ENCODE peak calls at places on chromosomes 13 and 19, in six cellular contexts. C, V, Q, M, H and Y are unnamed samples.
A peak's percentile ranks its signal among the peaks of the same experiment; 100 is the strongest.

GRCh38 chr19:38812841-38813320 is at the start of gene LGALS4:
- DNase-seq in C (peak; percentile 93), M (no peak), H (no peak), Q (no peak), V (no peak), Y (no peak)

GRCh38 chr13:20608438-20609020 is 41.6 kb downstream of the IFT88 start:
- DNase-seq in Q (peak; percentile 17), H (peak; percentile 3), V (peak; percentile 35), C (no peak), M (no peak), Y (no peak)

GRCh38 chr13:94431987-94432386 is 47.5 kb downstream of the DCT start:
- DNase-seq in Q (no peak), V (no peak), M (no peak), C (no peak), H (no peak), Y (no peak)

GRCh38 chr19:18978616-18979015 is 37.6 kb upstream of the HOMER3 start:
- DNase-seq in Q (no peak), C (no peak), V (no peak), H (no peak), M (no peak), Y (no peak)

GRCh38 chr19:19053508-19054314 is 10.1 kb upstream of the SLC25A42 start:
- DNase-seq in C (peak; percentile 70), H (peak; percentile 60), V (peak; percentile 73), M (peak; percentile 71), Q (peak; percentile 74), Y (no peak)

GRCh38 chr19:18027151-18027550 is 19.2 kb downstream of the ARRDC2 start:
- DNase-seq in M (no peak), H (no peak), Q (no peak), C (no peak), V (no peak), Y (no peak)

GRCh38 chr19:41588497-41589209 is 12.7 kb downstream of the CEACAM21 start:
- DNase-seq in Q (peak; percentile 48), H (peak; percentile 54), C (no peak), V (no peak), M (no peak), Y (no peak)

GRCh38 chr19:1109697-1110671 is 6.2 kb downstream of the GPX4 start:
- DNase-seq in H (no peak), C (no peak), M (no peak), Q (no peak), V (no peak), Y (no peak)

GRCh38 chr19:7618366-7618765 is 11.0 kb downstream of the XAB2 start:
- DNase-seq in Q (no peak), H (peak; percentile 24), C (peak; percentile 69), M (no peak), V (peak; percentile 90), Y (no peak)

GRCh38 chr13:41356788-41357187 is 45.7 kb downstream of the NAA16 start:
- DNase-seq in M (no peak), H (no peak), C (no peak), Q (no peak), V (no peak), Y (no peak)

GRCh38 chr19:41988947-41989346 is 5.1 kb downstream of the ATP1A3 start:
- DNase-seq in H (no peak), M (no peak), V (no peak), Q (no peak), C (no peak), Y (no peak)

GRCh38 chr19:56639217-56639616 is 3.7 kb upstream of the SMIM17 start:
- DNase-seq in M (no peak), C (no peak), H (peak; percentile 24), V (no peak), Q (peak; percentile 8), Y (no peak)

GRCh38 chr19:53908106-53908932 is 759 bp upstream of the CACNG7 start:
- DNase-seq in Q (peak; percentile 79), H (peak; percentile 56), V (no peak), M (peak; percentile 24), C (peak; percentile 33), Y (no peak)

GRCh38 chr19:56423276-56423984 is 19.3 kb downstream of the ZNF583 start:
- DNase-seq in Q (no peak), H (peak; percentile 7), V (no peak), C (no peak), M (no peak), Y (no peak)

GRCh38 chr13:24927810-24928404 is 163.9 kb downstream of the RNF17 start:
- DNase-seq in Q (no peak), H (no peak), C (no peak), M (no peak), V (no peak), Y (no peak)

DNA sequence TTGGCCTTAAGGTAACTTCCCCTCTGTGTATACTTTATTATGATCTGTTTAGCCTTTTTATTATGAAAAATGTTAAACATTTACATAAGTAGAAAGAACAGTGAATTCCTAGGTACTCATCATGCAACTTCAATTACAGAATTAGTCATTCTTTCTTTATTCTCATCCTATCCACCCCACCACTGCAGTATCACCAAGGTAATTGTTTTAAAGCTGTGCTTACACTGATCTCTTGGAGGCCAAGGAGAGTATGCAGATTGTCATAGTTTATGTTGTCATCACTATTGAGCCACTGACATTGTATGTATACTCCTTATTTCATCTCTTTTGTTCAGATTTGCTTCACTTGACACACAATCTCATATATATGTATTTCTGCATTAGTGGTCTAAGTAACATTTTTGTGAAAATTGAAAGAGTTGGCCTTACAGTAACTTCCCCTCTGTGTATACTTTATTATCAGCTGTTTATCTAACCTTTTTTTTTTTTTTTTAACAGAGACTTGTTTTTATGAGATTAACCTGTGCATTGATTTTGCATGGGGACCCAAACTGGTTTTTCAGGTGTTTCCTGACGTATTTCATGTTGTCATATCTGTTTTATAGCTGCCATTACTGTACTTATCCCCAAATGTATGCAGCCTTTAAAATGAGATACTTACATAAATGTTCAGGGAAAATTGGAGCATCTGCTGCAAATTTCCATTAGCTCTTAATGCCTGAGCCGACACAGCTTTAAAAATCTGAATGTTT is 4.5 kb downstream of the ZNF507 start:
- DNase-seq in Q (no peak), M (no peak), C (no peak), V (no peak), H (peak; percentile 12), Y (no peak)
- H3K4me1 ChIP-seq in Q (peaks cover 12% of the 10 kb centered on the region), M (peaks cover 15% of the 10 kb centered on the region), C (peaks cover 37% of the 10 kb centered on the region), V (peaks cover 35% of the 10 kb centered on the region), H (peaks cover 41% of the 10 kb centered on the region), Y (peaks cover 34% of the 10 kb centered on the region)

GRCh38 chr19:13813147-13813546 is 17.9 kb downstream of the ZSWIM4 start:
- DNase-seq in V (no peak), Q (no peak), H (no peak), C (no peak), M (no peak), Y (no peak)

GRCh38 chr19:13817615-13818371 is 22.6 kb downstream of the ZSWIM4 start:
- DNase-seq in C (peak; percentile 87), V (peak; percentile 85), Q (no peak), H (peak; percentile 30), M (no peak), Y (no peak)

GRCh38 chr19:13819242-13819641 is 24.0 kb downstream of the ZSWIM4 start:
- DNase-seq in M (no peak), Q (no peak), C (no peak), V (no peak), H (no peak), Y (no peak)

GRCh38 chr19:13814550-13814949 is 19.3 kb downstream of the ZSWIM4 start:
- DNase-seq in M (no peak), H (no peak), Q (no peak), C (no peak), V (no peak), Y (no peak)

DNA sequence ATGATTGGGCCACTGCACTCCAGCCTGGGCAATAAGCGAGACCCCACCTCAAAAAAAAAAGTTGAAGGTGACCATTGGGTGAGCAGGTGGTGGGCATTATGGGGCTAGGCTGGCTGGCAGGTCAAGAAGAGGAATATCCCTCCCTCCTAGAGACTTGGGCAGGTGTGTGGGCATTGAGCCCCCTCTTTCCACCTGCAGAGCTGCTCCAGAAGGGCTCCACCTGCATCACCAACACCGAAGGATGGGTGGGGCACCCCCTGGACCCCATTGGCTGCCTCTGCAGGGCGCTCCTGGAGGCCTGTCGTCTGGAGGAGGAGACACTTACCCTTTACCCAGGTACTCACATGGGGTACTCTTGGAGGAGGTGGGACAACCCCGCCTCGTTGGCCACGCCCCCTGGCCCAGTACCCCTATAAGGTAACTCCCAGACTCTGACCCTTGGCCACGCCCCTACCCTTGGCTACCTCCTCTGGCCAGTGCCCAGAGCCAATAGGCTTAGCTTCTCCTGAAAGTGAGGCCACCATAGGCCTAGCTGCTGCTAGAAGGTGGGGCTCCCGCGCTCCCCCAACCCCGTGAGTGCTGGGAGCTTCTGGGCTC is 21.9 kb downstream of the ZSWIM4 start:
- DNase-seq in V (peak; percentile 68), H (peak; percentile 30), M (no peak), C (peak; percentile 74), Q (no peak), Y (no peak)
- H3K27ac ChIP-seq in V (no peak overlapping the region), H (no peak overlapping the region), M (no peak overlapping the region), C (peak overlapping the region; percentile 72), Q (no peak overlapping the region), Y (no peak overlapping the region)

GRCh38 chr19:34305221-34306058 is 51.1 kb downstream of the GARRE1 start:
- DNase-seq in C (no peak), H (no peak), M (no peak), V (no peak), Q (peak; percentile 38), Y (no peak)

GRCh38 chr19:34309368-34310138 is 55.2 kb downstream of the GARRE1 start:
- DNase-seq in V (no peak), M (no peak), C (no peak), H (no peak), Q (no peak), Y (no peak)

GRCh38 chr19:34306824-34307223 is 52.5 kb downstream of the GARRE1 start:
- DNase-seq in Q (no peak), H (no peak), V (no peak), C (no peak), M (no peak), Y (no peak)

GRCh38 chr19:34308381-34309367 is 54.3 kb downstream of the GARRE1 start:
- DNase-seq in H (peak; percentile 27), Q (peak; percentile 90), C (no peak), V (no peak), M (no peak), Y (no peak)

GRCh38 chr19:34306213-34306661 is 51.9 kb downstream of the GARRE1 start:
- DNase-seq in C (peak; percentile 53), H (no peak), M (no peak), V (no peak), Q (no peak), Y (no peak)
- H3K4me1 ChIP-seq in C (peaks cover 20% of the 10 kb centered on the region), H (peaks cover 11% of the 10 kb centered on the region), M (peaks cover 22% of the 10 kb centered on the region), V (peaks cover 6% of the 10 kb centered on the region), Q (no peaks in the 10 kb centered on the region), Y (no peaks in the 10 kb centered on the region)

DNA sequence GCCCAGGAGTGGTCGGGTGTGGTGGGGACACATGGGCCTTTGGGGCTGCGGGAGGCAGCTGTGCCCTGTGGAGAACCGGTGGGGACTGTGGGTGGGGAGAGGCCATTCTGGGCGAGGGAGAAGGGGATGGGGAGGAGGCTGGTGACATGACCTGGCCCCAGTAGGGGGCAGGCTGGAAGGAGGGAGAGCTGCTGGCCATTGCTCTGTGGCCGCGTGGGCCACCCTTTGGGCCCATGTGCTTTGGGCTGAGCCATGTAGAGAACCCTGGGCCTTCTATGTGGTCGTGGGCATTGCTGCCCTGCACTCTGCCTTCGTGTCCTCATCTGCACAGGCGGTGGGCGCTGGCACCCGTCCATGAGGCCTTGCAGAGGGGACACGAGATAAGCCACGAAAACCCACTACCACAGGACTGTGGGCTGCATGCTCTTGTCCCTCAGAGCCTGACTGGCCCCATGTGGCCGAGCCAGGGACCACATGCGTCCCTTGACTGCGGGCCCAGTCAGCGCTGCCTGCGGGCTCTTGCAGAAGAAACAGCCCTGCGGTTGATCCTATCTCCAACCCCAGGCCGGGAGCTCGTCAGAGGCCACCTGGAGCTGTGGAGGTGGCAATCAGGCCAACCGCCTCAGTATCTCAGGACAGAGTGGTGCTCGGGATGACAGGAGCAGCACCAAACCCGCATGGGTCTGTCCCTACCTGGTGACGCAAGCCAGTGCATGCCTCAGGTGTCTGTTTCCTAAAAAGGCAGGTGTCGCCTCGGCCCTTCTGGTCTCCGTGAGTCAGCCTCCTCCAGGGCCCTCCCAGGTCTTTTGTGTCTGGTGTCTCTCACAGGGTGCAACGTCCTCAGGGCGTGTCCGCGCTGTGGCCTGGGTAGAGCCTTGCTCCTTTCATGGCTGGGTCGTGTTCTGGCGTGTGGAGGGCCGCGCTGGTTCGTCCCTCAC is 14.3 kb downstream of the FZR1 start:
- DNase-seq in H (no peak), C (no peak), M (no peak), Q (no peak), V (no peak), Y (no peak)
- H3K27ac ChIP-seq in H (no peak overlapping the region), C (no peak overlapping the region), M (no peak overlapping the region), Q (peak overlapping the region; percentile 36), V (no peak overlapping the region), Y (no peak overlapping the region)